ENCODE peak calls at places on chromosomes 4 and X, in four cellular contexts. H is uterus, B is psoas muscle, T is chondrocyte. A is an unnamed sample.

GRCh38 chrX:18961686-18962085 is 22.2 kb downstream of the PHKA2 start:
- DNase-seq in H (no peak), B (no peak), T (no peak), A (peak; percentile 51)

GRCh38 chr4:38504396-38504715 is 159.6 kb upstream of the KLF3 start:
- DNase-seq in H (no peak), B (no peak), T (no peak), A (no peak)

GRCh38 chrX:10017866-10018265 is 50.7 kb downstream of the CLDN34 start:
- DNase-seq in H (no peak), B (no peak), T (no peak), A (no peak)

GRCh38 chr4:65538571-65538970 is 131.7 kb downstream of the EPHA5 start:
- DNase-seq in H (no peak), B (no peak), T (no peak), A (no peak)

GRCh38 chr4:52701207-52701606 is 42.1 kb upstream of the USP46 start:
- DNase-seq in H (no peak), B (no peak), T (no peak), A (no peak)

GRCh38 chrX:14946721-14947120 is 73.5 kb downstream of the MOSPD2 start:
- DNase-seq in H (no peak), B (no peak), T (no peak), A (no peak)

GRCh38 chr4:78645853-78646757 is 94.5 kb downstream of the ANXA3 start:
- DNase-seq in H (peak; percentile 85), B (peak; percentile 74), T (no peak), A (peak; percentile 68)

GRCh38 chrX:13511557-13512330 is 57.7 kb upstream of the EGFL6 start:
- DNase-seq in H (no peak), B (no peak), T (no peak), A (no peak)

GRCh38 chrX:2385224-2385623 is 115.6 kb downstream of the DHRSX start:
- DNase-seq in H (no peak), B (no peak), T (no peak), A (no peak)

GRCh38 chr4:85909851-85910250 is 434.9 kb downstream of the ARHGAP24 start:
- DNase-seq in H (no peak), B (peak; percentile 15), T (no peak), A (no peak)

GRCh38 chr4:158169931-158170690 is 2.7 kb downstream of the GASK1B start:
- DNase-seq in H (no peak), B (no peak), T (no peak), A (no peak)

GRCh38 chr4:128376958-128377357 is 89.3 kb upstream of the PGRMC2 start:
- DNase-seq in H (no peak), B (no peak), T (no peak), A (no peak)

GRCh38 chr4:128380306-128380705 is 92.7 kb upstream of the PGRMC2 start:
- DNase-seq in H (no peak), B (no peak), T (no peak), A (no peak)

GRCh38 chr4:128378668-128379067 is 91.1 kb upstream of the PGRMC2 start:
- DNase-seq in H (no peak), B (no peak), T (no peak), A (no peak)

GRCh38 chr4:128381748-128382559 is 94.3 kb upstream of the PGRMC2 start:
- DNase-seq in H (no peak), B (no peak), T (no peak), A (no peak)

DNA sequence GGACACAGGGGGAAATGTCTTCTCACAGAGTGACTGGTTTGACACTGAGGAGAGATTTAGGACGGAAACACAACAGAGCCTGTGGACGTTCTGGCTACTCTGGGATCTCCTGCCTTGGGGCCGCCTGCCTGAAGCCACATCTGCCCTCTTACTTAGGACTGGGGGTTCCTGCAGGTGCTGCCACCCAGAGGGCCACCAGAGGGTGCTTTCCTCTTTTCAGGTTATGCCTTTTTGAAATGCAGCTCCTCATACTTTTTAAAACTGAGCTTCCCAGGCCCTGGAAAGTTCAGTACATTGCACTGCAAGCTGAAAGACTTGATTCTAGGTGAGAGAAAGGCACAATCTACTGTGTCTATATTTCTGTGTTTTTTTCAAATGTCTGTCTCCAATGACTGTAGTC is 92.2 kb upstream of the PGRMC2 start:
- DNase-seq in H (peak; percentile 38), B (peak; percentile 26), T (no peak), A (no peak)
- TF ChIP-seq CTCF in H (peak; percentile 19), B (peak; percentile 53), T (peak; percentile 76), A (peak; percentile 9)

DNA sequence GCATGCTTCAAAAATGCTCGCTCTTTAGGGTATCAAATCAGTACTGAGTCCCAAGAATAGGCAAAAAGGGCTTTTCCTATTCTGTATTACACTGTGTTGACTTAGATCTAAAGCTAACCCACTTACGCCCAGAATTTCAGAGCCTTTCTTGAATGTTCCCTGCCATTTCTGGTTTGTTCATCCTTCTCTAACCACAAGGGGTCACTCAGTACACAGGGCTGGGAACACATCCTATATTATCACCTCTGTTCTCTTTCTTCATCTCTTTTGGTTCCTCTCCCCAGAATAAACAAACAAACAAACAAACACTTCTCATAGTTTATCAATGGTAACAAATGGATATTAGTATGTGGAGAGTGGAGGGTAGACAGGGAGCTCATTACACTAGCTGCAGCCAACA is 25.5 kb upstream of the MORC4 start:
- DNase-seq in H (no peak), B (no peak), T (no peak), A (no peak)
- TF ChIP-seq CTCF in H (peak; percentile 28), B (peak; percentile 34), T (peak; percentile 79), A (peak; percentile 24)

GRCh38 chr4:183503497-183504063 is 1.3 kb upstream of the ING2 start:
- DNase-seq in H (no peak), B (no peak), T (no peak), A (no peak)

GRCh38 chr4:183505556-183506388 is 914 bp downstream of the ING2 start:
- DNase-seq in H (peak; percentile 86), B (peak; percentile 85), T (peak; percentile 97), A (peak; percentile 83)

GRCh38 chr4:183504930-183505555 is at the start of gene ING2:
- DNase-seq in H (no peak), B (no peak), T (peak; percentile 93), A (no peak)

GRCh38 chr4:183506389-183506735 is 1.5 kb downstream of the ING2 start:
- DNase-seq in H (no peak), B (no peak), T (no peak), A (no peak)

DNA sequence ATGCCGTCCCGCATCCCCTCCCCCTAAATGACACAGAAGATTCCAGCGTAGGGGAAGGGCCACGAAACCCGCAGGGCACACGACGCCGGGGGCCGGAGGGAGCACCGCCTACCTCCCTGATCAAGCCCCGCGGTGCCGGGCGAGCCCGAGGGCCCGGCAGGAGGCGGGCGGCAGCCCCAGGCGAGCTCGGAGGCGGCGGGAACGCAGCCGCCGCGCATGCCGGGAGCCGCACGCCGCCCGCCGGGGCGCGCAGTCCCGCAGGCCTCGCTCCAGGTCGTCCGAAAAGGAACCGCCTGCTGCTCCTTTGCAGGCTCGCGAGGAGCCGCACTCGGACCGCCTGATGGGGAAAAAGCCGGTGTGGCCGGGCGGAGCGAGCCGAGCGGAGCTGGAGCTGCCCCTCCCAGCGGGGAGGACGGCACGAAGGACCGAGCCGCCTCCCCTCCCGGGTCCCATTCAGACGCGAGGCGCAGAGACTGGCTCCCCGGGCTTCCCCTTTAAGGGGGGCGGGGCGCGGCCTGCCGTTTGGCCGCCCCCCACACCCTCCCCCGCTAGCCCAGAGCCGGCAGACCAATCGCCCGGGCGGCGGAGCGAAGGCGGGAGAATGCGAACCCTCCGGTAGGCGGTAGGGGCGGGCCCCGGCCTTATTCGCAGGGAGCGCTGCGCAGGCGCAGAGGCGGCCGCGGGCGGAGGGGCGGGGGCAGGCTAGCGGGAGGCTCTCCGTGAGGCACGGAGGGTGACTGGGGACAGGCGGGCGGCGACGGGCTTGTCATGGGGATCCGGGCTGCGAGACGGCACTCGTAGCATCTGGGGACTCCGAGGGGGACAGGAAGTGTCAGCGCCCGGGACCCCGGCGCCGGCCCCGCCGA is 561 bp upstream of the ING2 start:
- DNase-seq in H (peak; percentile 99), B (peak; percentile 100), T (peak; percentile 100), A (peak; percentile 97)
- TF ChIP-seq CTCF in H (peak; percentile 19), B (peak; percentile 27), T (peak; percentile 72), A (peak; percentile 12)

GRCh38 chr4:15476396-15476795 is 6.7 kb downstream of the CC2D2A start:
- DNase-seq in H (no peak), B (no peak), T (no peak), A (no peak)

GRCh38 chr4:15478724-15479088 is 9.0 kb downstream of the CC2D2A start:
- DNase-seq in H (no peak), B (no peak), T (no peak), A (no peak)

GRCh38 chr4:15482346-15482745 is 12.7 kb downstream of the CC2D2A start:
- DNase-seq in H (no peak), B (no peak), T (no peak), A (no peak)

GRCh38 chr4:15479913-15480185 is 10.2 kb downstream of the CC2D2A start:
- DNase-seq in H (no peak), B (no peak), T (no peak), A (no peak)

GRCh38 chr4:15479089-15479912 is 9.6 kb downstream of the CC2D2A start:
- DNase-seq in H (peak; percentile 67), B (no peak), T (no peak), A (no peak)
- TF ChIP-seq CTCF in H (peak; percentile 69), B (peak; percentile 64), T (peak; percentile 93), A (peak; percentile 17)

GRCh38 chr4:2932561-2932950 is 30.6 kb downstream of the NOP14 start:
- DNase-seq in H (peak; percentile 20), B (no peak), T (peak; percentile 62), A (no peak)

GRCh38 chr4:2931765-2932560 is 31.2 kb downstream of the NOP14 start:
- DNase-seq in H (peak; percentile 15), B (peak; percentile 64), T (peak; percentile 91), A (peak; percentile 87)

GRCh38 chr4:2929469-2929868 is 33.7 kb downstream of the NOP14 start:
- DNase-seq in H (peak; percentile 16), B (no peak), T (peak; percentile 82), A (no peak)

GRCh38 chr4:2930135-2930805 is 32.9 kb downstream of the NOP14 start:
- DNase-seq in H (peak; percentile 18), B (no peak), T (peak; percentile 49), A (no peak)

DNA sequence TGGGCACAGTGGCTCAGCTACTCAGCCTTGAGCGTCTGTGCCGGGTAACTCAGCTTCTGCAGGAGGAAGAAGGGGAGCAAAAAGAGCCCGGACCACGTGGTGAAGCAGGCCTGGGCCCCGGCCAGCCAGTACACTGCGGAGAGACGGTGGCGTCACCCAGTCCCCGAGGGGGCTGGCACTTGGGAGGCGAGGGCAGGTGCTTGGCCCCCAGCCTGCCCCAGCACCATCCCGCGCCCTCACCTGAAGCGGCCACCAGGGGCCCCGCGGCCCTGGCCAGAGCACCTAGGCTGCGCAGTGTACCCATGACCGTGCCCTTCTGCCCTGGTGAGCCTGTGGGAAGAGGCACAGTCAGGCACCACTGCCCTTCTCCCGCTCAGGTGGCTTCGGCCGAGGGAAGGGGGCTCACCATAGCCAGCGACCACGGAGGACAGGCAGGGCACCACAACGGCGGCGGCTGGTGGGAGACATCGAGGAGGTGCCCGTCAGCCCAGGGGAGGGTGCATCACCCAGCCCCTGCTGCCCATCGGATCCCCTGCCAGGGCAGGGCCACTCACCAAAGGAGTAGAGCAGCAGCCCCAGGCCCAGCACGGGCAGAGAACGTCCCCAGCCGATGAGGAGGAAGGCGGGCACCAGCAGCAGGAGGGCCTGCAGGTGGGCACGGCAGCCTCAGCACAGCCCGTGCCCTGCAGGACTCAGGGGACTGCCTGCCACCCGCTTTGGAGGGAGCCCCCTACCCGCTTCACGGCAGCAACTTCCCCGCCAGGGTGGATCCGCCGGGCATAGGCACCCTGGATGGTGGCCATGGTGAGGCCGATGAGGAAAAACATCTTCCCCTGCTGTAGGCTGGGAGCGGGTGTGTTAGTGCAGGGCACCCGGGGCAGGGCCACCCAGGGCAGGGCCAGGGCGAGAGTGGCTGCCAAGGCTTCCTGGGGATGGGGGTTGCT is 32.1 kb downstream of the NOP14 start:
- DNase-seq in H (peak; percentile 27), B (no peak), T (peak; percentile 94), A (no peak)
- TF ChIP-seq CTCF in H (no peak), B (no peak), T (peak; percentile 34), A (no peak)

A was measured in CD14-positive monocyte.